ENCODE peak calls at places on chromosomes 13 and 19, in five cellular contexts. L is A549; H is activated CD4-positive, CD25-positive, alpha-beta regulatory T cell treated with anti-CD3 and anti-CD28 coated beads, Interleukin-2, amount 50 U/mL, for 16 hours; J is GF-D8; M is uterus. T is an unnamed sample.

GRCh38 chr19:49704888-49705642 is 14.1 kb downstream of the CPT1C start:
- DNase-seq in J (no peak), M (no peak), H (no peak), L (no peak), T (no peak)

GRCh38 chr13:21361123-21361522 is 98.0 kb downstream of the ZDHHC20 start:
- DNase-seq in J (no peak), H (no peak), M (no peak), L (no peak), T (no peak)

GRCh38 chr13:31424130-31424729 is 224.5 kb downstream of the B3GLCT start:
- DNase-seq in L (peak), M (peak), H (peak), J (peak), T (peak)

GRCh38 chr13:95603887-95604533 is 40.5 kb downstream of the DZIP1 start:
- DNase-seq in J (no peak), M (no peak), H (no peak), L (peak), T (peak)

GRCh38 chr13:82076421-82076820 is 1735.5 kb upstream of the SPRY2 start:
- DNase-seq in J (no peak), L (no peak), M (no peak), H (no peak), T (no peak)

GRCh38 chr13:35388979-35389378 is 87.5 kb downstream of the MAB21L1 start:
- DNase-seq in J (no peak), H (no peak), L (no peak), M (no peak), T (no peak)

GRCh38 chr19:2577722-2578335 is 101.9 kb downstream of the GADD45B start:
- DNase-seq in L (no peak), M (no peak), J (no peak), H (no peak), T (no peak)

GRCh38 chr19:3699071-3699740 is 1.1 kb downstream of the PIP5K1C start:
- DNase-seq in L (no peak), J (no peak), M (peak), H (no peak), T (peak)

GRCh38 chr13:108948269-108948671 is 318.9 kb downstream of the MYO16 start:
- DNase-seq in J (no peak), M (no peak), L (peak), H (no peak), T (no peak)

GRCh38 chr13:52022355-52022754 is 2.1 kb upstream of the UTP14C start:
- DNase-seq in J (no peak), H (no peak), L (no peak), M (no peak), T (no peak)

GRCh38 chr13:47858678-47859050 is 142.4 kb downstream of the SUCLA2 start:
- DNase-seq in L (no peak), H (no peak), J (no peak), M (no peak), T (no peak)

GRCh38 chr13:84121456-84121855 is 239.2 kb upstream of the SLITRK1 start:
- DNase-seq in M (no peak), H (no peak), L (no peak), J (no peak), T (no peak)

GRCh38 chr13:113724780-113725315 is 34.2 kb upstream of the TMEM255B start:
- DNase-seq in H (peak), L (peak), J (peak), M (peak), T (peak)

GRCh38 chr19:19549804-19550453 is 11.9 kb downstream of the CILP2 start:
- DNase-seq in M (no peak), H (no peak), J (no peak), L (no peak), T (no peak)

GRCh38 chr13:84649853-84650252 is 767.6 kb upstream of the SLITRK1 start:
- DNase-seq in L (no peak), H (no peak), J (no peak), M (no peak), T (peak)

GRCh38 chr19:15437355-15438123 is 12.2 kb downstream of the WIZ start:
- DNase-seq in H (no peak), L (no peak), J (no peak), M (peak), T (no peak)

GRCh38 chr13:51822106-51822840 is 18.3 kb upstream of the DHRS12 start:
- DNase-seq in H (no peak), J (no peak), L (no peak), M (no peak), T (no peak)

GRCh38 chr19:46731007-46731501 is 14.1 kb upstream of the PRKD2 start:
- DNase-seq in M (no peak), L (peak), H (no peak), J (peak), T (peak)

GRCh38 chr13:37597477-37597876 is 1.1 kb downstream of the POSTN start:
- DNase-seq in L (no peak), H (no peak), M (no peak), J (no peak), T (no peak)

GRCh38 chr13:24982333-24982999 is 113.5 kb upstream of the PABPC3 start:
- DNase-seq in J (no peak), H (no peak), M (no peak), L (no peak), T (peak)

GRCh38 chr13:29594710-29595379 is 643 bp downstream of the SLC7A1 start:
- DNase-seq in L (peak), H (peak), J (no peak), M (peak), T (peak)

GRCh38 chr13:67369895-67370660 is 139.9 kb upstream of the PCDH9 start:
- DNase-seq in H (no peak), J (no peak), M (no peak), L (no peak), T (peak)

GRCh38 chr19:1913781-1914577 is 8.8 kb downstream of the ADAT3 start:
- DNase-seq in J (no peak), H (no peak), L (no peak), M (no peak), T (peak)

GRCh38 chr13:28609936-28610335 is 49.0 kb upstream of the POMP start:
- DNase-seq in L (no peak), M (no peak), J (no peak), H (no peak), T (peak)